ENCODE peak calls at places on chromosomes 12 and 14, in eight cellular contexts. N, I, K, D, U, F, R and S are unnamed samples.

GRCh38 chr14:102323102-102323501 is 3.6 kb downstream of the ZNF839 start:
- DNase-seq in N (peak), I (peak), K (peak), D (peak), U (no peak), F (peak), R (peak), S (peak)

GRCh38 chr14:84361476-84361875 is 1168.5 kb upstream of the FLRT2 start:
- DNase-seq in N (no peak), I (no peak), K (no peak), D (no peak), U (no peak), F (no peak), R (no peak), S (no peak)

GRCh38 chr14:95815226-95815690 is 61.4 kb upstream of the TUNAR start:
- DNase-seq in N (no peak), I (no peak), K (no peak), D (no peak), U (no peak), F (no peak), R (no peak), S (no peak)

GRCh38 chr12:15289192-15289591 is 33.1 kb upstream of the PTPRO start:
- DNase-seq in N (no peak), I (no peak), K (no peak), D (peak), U (no peak), F (no peak), R (no peak), S (no peak)

GRCh38 chr12:2256453-2256852 is 203.7 kb downstream of the CACNA1C start:
- DNase-seq in N (no peak), I (peak), K (no peak), D (peak), U (no peak), F (no peak), R (peak), S (no peak)

GRCh38 chr14:90675399-90675798 is 140.8 kb downstream of the TTC7B start:
- DNase-seq in N (no peak), I (no peak), K (no peak), D (peak), U (no peak), F (no peak), R (peak), S (peak)

GRCh38 chr12:121518656-121519055 is 62.2 kb downstream of the KDM2B start:
- DNase-seq in N (no peak), I (no peak), K (no peak), D (no peak), U (no peak), F (no peak), R (no peak), S (no peak)

GRCh38 chr12:22047495-22047894 is 1.5 kb downstream of the CMAS start:
- DNase-seq in N (no peak), I (no peak), K (no peak), D (no peak), U (no peak), F (no peak), R (no peak), S (no peak)

GRCh38 chr12:10182662-10183061 is 3.8 kb downstream of the TMEM52B start:
- DNase-seq in N (no peak), I (peak), K (no peak), D (peak), U (no peak), F (peak), R (peak), S (no peak)

GRCh38 chr14:41925409-41925808 is 318.7 kb downstream of the LRFN5 start:
- DNase-seq in N (no peak), I (peak), K (no peak), D (peak), U (peak), F (peak), R (peak), S (no peak)

GRCh38 chr14:67420102-67420739 is 8.3 kb upstream of the PLEK2 start:
- DNase-seq in N (peak), I (no peak), K (peak), D (no peak), U (peak), F (no peak), R (no peak), S (no peak)

GRCh38 chr12:1927751-1928351 is 9.4 kb upstream of the CACNA2D4 start:
- DNase-seq in N (no peak), I (no peak), K (no peak), D (no peak), U (no peak), F (no peak), R (no peak), S (no peak)

GRCh38 chr12:46264057-46264456 is 4.8 kb downstream of the SLC38A1 start:
- DNase-seq in N (no peak), I (peak), K (no peak), D (peak), U (no peak), F (no peak), R (peak), S (no peak)

GRCh38 chr14:79791055-79791732 is 420.1 kb downstream of the DIO2 start:
- DNase-seq in N (no peak), I (no peak), K (no peak), D (no peak), U (no peak), F (no peak), R (no peak), S (no peak)

GRCh38 chr14:77979666-77980351 is 179.9 kb downstream of the ADCK1 start:
- DNase-seq in N (no peak), I (no peak), K (no peak), D (peak), U (peak), F (peak), R (peak), S (no peak)

GRCh38 chr12:112005419-112006395 is 7.3 kb downstream of the TMEM116 start:
- DNase-seq in N (no peak), I (peak), K (no peak), D (peak), U (no peak), F (peak), R (peak), S (no peak)

GRCh38 chr12:107415066-107415465 is 270.5 kb upstream of the PWP1 start:
- DNase-seq in N (no peak), I (peak), K (no peak), D (peak), U (no peak), F (peak), R (peak), S (no peak)

GRCh38 chr14:37843969-37844607 is 248.7 kb downstream of the TTC6 start:
- DNase-seq in N (no peak), I (peak), K (no peak), D (no peak), U (no peak), F (no peak), R (no peak), S (no peak)

GRCh38 chr14:55139696-55140509 is 10.9 kb downstream of the LGALS3 start:
- DNase-seq in N (no peak), I (no peak), K (no peak), D (no peak), U (no peak), F (no peak), R (no peak), S (no peak)

GRCh38 chr12:56029666-56030293 is 8.9 kb downstream of the IKZF4 start:
- DNase-seq in N (peak), I (peak), K (peak), D (peak), U (peak), F (peak), R (peak), S (no peak)

GRCh38 chr14:74549588-74549987 is 56.0 kb downstream of the ISCA2 start:
- DNase-seq in N (no peak), I (peak), K (no peak), D (no peak), U (no peak), F (peak), R (peak), S (no peak)

GRCh38 chr12:58487280-58488141 is 432.8 kb downstream of the LRIG3 start:
- DNase-seq in N (no peak), I (peak), K (no peak), D (peak), U (peak), F (no peak), R (peak), S (no peak)

GRCh38 chr14:69045857-69046351 is 66.8 kb upstream of the ACTN1 start:
- DNase-seq in N (no peak), I (peak), K (no peak), D (peak), U (no peak), F (no peak), R (peak), S (no peak)

GRCh38 chr14:77868552-77869300 is 68.8 kb downstream of the ADCK1 start:
- DNase-seq in N (no peak), I (no peak), K (no peak), D (no peak), U (no peak), F (no peak), R (no peak), S (no peak)

GRCh38 chr14:34354556-34354955 is 107.5 kb downstream of the SPTSSA start:
- DNase-seq in N (no peak), I (no peak), K (no peak), D (peak), U (no peak), F (no peak), R (peak), S (no peak)

GRCh38 chr12:1859643-1860042 is 39.3 kb downstream of the LRTM2 start:
- DNase-seq in N (no peak), I (peak), K (no peak), D (peak), U (no peak), F (peak), R (peak), S (no peak)

GRCh38 chr12:130664252-130664651 is 51.8 kb downstream of the RIMBP2 start:
- DNase-seq in N (no peak), I (no peak), K (no peak), D (no peak), U (no peak), F (no peak), R (no peak), S (no peak)

GRCh38 chr14:101251812-101252442 is 309.4 kb upstream of the DIO3 start:
- DNase-seq in N (no peak), I (no peak), K (no peak), D (no peak), U (no peak), F (no peak), R (no peak), S (no peak)

DNA sequence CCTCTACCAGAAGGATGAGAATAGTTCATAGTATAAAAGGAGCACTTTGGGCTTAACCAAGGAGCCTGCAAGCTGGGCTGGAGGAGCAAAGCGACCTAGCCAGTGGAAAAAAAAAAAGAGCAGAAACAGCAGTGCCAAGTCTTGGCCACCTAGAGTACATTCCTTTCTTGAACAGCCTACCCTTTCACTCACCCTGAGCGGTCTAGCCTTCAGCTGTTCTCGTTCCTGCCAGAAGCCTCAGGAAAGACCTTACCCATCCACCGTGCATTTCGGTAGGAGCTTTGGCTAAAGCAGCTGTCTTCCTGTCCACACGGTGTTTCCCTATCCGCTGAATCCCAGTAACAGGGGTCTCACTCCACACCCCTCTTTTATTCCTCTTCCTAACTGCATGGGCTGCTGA is 88.7 kb upstream of the METAP2 start:
- DNase-seq in N (no peak), I (peak), K (no peak), D (peak), U (no peak), F (no peak), R (peak), S (peak)
- H3K4me3 ChIP-seq in N (no peak), I (peak), K (no peak), D (peak), U (no peak), F (no peak), R (peak), S (peak)

DNA sequence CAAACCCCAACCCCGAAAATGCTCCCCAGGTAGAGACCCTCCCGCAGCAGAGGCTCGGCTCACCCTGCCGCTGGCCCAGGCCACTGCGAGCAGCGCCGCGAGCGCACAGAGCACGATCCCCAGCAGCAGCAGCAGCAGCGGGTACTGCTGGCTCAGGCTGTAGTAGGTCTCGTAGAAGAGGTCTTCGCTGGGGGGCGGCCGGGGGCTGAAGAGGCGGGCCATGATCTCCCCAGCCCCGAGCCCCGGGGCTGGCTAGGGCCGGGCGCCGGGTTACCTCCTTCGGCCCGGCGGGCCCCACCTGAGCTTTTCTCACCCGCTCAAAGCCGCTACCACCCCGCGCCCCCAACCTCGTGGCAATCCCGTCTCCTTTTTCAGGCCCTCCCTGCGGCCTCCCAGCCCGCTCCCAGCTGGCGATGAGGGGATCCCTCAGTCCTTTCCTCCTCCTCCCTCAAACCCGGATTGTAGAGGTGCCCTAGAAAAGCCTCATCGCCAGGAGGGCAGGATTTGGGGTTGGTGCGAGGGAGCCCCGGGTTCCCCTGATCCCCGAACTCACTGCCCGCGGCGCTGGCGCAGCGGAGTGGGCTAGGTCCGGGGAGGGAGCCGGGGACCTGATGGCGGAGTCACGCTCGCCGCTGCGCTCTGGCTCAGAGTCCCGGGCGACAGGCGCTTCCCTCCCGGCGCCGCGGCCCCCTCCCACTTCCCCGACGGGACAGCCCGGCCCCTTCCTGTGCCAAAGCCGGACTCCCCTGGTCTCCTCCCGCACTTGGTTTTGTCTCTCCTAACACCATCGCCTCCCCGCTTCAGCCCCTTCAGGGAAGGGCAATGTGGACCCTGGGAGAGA is at the start of gene ADCY4:
- DNase-seq in N (peak), I (no peak), K (peak), D (no peak), U (no peak), F (no peak), R (no peak), S (no peak)
- H3K4me3 ChIP-seq in N (peak), I (peak), K (peak), D (peak), U (no peak), F (no peak), R (peak), S (peak)

GRCh38 chr12:71268598-71268997 is 110.8 kb upstream of the TSPAN8 start:
- DNase-seq in N (no peak), I (no peak), K (no peak), D (no peak), U (no peak), F (no peak), R (no peak), S (no peak)
- H3K4me3 ChIP-seq in N (no peak), I (no peak), K (no peak), D (no peak), U (no peak), F (no peak), R (no peak), S (no peak)

GRCh38 chr12:88820012-88820411 is 239.7 kb upstream of the KITLG start:
- DNase-seq in N (no peak), I (no peak), K (no peak), D (no peak), U (no peak), F (no peak), R (no peak), S (no peak)
- H3K4me3 ChIP-seq in N (no peak), I (no peak), K (no peak), D (no peak), U (no peak), F (no peak), R (no peak), S (no peak)

GRCh38 chr14:58121530-58122186 is 30.4 kb downstream of the ARMH4 start:
- DNase-seq in N (no peak), I (no peak), K (no peak), D (no peak), U (no peak), F (no peak), R (no peak), S (no peak)
- H3K4me3 ChIP-seq in N (no peak), I (no peak), K (no peak), D (no peak), U (no peak), F (no peak), R (no peak), S (no peak)

GRCh38 chr12:51922762-51923505 is 15.6 kb downstream of the ACVRL1 start:
- DNase-seq in N (no peak), I (peak), K (no peak), D (peak), U (no peak), F (peak), R (peak), S (peak)

GRCh38 chr12:51922146-51922545 is 14.8 kb downstream of the ACVRL1 start:
- DNase-seq in N (no peak), I (no peak), K (no peak), D (no peak), U (no peak), F (no peak), R (no peak), S (no peak)

GRCh38 chr12:51924551-51925399 is 17.5 kb downstream of the ACVRL1 start:
- DNase-seq in N (no peak), I (no peak), K (no peak), D (no peak), U (no peak), F (no peak), R (no peak), S (no peak)

GRCh38 chr12:51925400-51926063 is 18.2 kb downstream of the ACVRL1 start:
- DNase-seq in N (no peak), I (no peak), K (no peak), D (no peak), U (no peak), F (no peak), R (no peak), S (no peak)

DNA sequence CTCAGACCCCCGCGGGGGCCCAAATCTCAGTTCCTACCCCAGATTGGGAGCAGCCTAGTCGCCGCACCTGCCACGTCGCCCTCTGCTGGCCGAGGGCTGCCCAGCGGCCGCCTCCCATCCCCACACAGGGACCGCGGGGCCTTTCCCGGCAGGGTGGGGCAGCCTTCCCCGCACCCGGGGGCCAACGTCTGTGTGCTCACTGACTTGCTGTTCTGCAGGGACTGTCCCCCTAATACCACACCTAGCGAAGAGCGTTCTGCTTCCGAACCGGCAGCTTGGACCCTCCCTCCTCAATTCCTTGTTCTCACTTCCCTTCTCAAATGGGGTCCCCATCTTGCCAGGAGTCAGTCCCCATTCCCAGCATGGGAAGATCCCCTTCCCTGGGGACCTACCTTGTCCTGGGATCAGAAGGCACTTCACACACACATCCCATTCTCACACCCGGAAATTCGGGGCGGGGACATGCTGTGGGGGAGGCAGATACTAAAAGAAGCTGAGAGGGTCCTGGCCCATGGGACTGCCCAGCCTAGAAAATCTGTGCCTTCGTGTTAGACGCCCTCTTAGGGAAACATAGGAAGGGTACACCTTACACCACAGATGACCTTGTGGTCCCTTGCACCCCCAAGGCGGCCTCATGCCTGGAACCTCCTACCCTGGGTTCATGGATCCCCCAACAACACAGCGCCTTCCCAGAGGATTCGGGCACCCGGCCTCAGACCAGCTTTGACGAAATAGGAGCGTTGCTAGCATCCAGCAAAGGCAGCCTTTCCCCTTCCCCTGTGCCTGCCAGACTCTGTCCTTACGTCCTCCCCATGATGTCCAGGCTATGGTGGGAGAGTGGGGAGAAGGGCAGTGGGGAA is 16.4 kb downstream of the ACVRL1 start:
- DNase-seq in N (peak), I (no peak), K (peak), D (no peak), U (no peak), F (no peak), R (peak), S (peak)
- H3K4me3 ChIP-seq in N (no peak), I (peak), K (no peak), D (no peak), U (no peak), F (no peak), R (peak), S (no peak)

DNA sequence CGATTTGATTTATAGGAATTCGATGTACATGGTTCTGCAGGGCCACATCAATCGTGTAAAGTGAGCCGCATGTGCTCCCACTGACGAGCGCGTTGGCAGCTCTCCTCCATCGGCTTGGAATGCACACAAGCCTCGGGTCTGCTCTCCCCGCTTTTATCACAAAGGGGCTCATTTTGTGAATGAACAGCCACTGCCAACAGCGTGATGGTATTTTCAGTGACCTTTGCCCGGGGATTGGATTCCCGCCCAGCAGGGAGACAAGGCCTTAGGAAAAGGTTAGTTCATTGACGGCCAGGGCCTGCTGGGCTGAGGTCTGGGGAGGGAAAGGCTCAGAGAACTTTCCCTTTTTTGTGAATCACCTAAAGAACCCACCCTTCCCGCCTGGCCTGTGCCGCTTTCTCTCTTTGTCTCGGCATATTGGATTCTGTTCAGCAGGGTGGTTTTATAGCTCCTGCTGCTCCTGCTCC is 232.1 kb downstream of the MSRB3 start:
- DNase-seq in N (no peak), I (peak), K (no peak), D (peak), U (no peak), F (no peak), R (peak), S (no peak)
- H3K4me3 ChIP-seq in N (no peak), I (no peak), K (no peak), D (no peak), U (no peak), F (no peak), R (no peak), S (no peak)

GRCh38 chr12:116876151-116876869 is 4.9 kb downstream of the HRK start:
- DNase-seq in N (no peak), I (no peak), K (no peak), D (no peak), U (peak), F (no peak), R (no peak), S (no peak)
- H3K4me3 ChIP-seq in N (no peak), I (no peak), K (no peak), D (no peak), U (no peak), F (no peak), R (no peak), S (no peak)

GRCh38 chr12:85550924-85551323 is 270.9 kb downstream of the ALX1 start:
- DNase-seq in N (no peak), I (peak), K (no peak), D (no peak), U (no peak), F (no peak), R (no peak), S (no peak)
- H3K4me3 ChIP-seq in N (no peak), I (no peak), K (no peak), D (no peak), U (no peak), F (no peak), R (no peak), S (no peak)